ENCODE peak calls at places on chromosomes 4 and X, in eight cellular contexts. One of them, this sample, is unnamed.

GRCh38 chr4:30719363-30720020 is 677 bp upstream of the PCDH7 start:
- DNase-seq in activated naive CD8-positive, alpha-beta T cell treated with anti-CD3 and anti-CD28 coated beads for 36 hours: no peak
- DNase-seq in left cardiac atrium: peak
- DNase-seq in DMS79: no peak
- DNase-seq in Calu3: peak
- DNase-seq in hypothalamus: peak
- DNase-seq in COLO829: peak
- DNase-seq in effector memory CD4-positive, alpha-beta T cell: no peak
- DNase-seq in this sample: no peak

GRCh38 chr4:16029329-16029728 is 54.5 kb downstream of the PROM1 start:
- DNase-seq in activated naive CD8-positive, alpha-beta T cell treated with anti-CD3 and anti-CD28 coated beads for 36 hours: no peak
- DNase-seq in left cardiac atrium: no peak
- DNase-seq in DMS79: no peak
- DNase-seq in Calu3: no peak
- DNase-seq in hypothalamus: no peak
- DNase-seq in COLO829: no peak
- DNase-seq in effector memory CD4-positive, alpha-beta T cell: no peak
- DNase-seq in this sample: no peak

GRCh38 chr4:41514765-41515481 is 23.0 kb upstream of the LIMCH1 start:
- DNase-seq in activated naive CD8-positive, alpha-beta T cell treated with anti-CD3 and anti-CD28 coated beads for 36 hours: no peak
- DNase-seq in left cardiac atrium: no peak
- DNase-seq in DMS79: no peak
- DNase-seq in Calu3: no peak
- DNase-seq in hypothalamus: no peak
- DNase-seq in COLO829: no peak
- DNase-seq in effector memory CD4-positive, alpha-beta T cell: no peak
- DNase-seq in this sample: no peak

GRCh38 chr4:171626554-171626953 is 186.7 kb upstream of the GALNTL6 start:
- DNase-seq in activated naive CD8-positive, alpha-beta T cell treated with anti-CD3 and anti-CD28 coated beads for 36 hours: no peak
- DNase-seq in left cardiac atrium: no peak
- DNase-seq in DMS79: no peak
- DNase-seq in Calu3: no peak
- DNase-seq in hypothalamus: no peak
- DNase-seq in COLO829: no peak
- DNase-seq in effector memory CD4-positive, alpha-beta T cell: no peak
- DNase-seq in this sample: no peak

GRCh38 chr4:147933316-147933715 is 201.4 kb downstream of the ARHGAP10 start:
- DNase-seq in activated naive CD8-positive, alpha-beta T cell treated with anti-CD3 and anti-CD28 coated beads for 36 hours: no peak
- DNase-seq in left cardiac atrium: no peak
- DNase-seq in DMS79: no peak
- DNase-seq in Calu3: no peak
- DNase-seq in hypothalamus: no peak
- DNase-seq in COLO829: no peak
- DNase-seq in effector memory CD4-positive, alpha-beta T cell: peak
- DNase-seq in this sample: no peak

GRCh38 chr4:30720021-30720655 is at the start of gene PCDH7:
- DNase-seq in activated naive CD8-positive, alpha-beta T cell treated with anti-CD3 and anti-CD28 coated beads for 36 hours: peak
- DNase-seq in left cardiac atrium: peak
- DNase-seq in DMS79: no peak
- DNase-seq in Calu3: peak
- DNase-seq in hypothalamus: no peak
- DNase-seq in COLO829: no peak
- DNase-seq in effector memory CD4-positive, alpha-beta T cell: no peak
- DNase-seq in this sample: no peak

GRCh38 chr4:14856076-14856926 is 146.0 kb upstream of the CPEB2 start:
- DNase-seq in activated naive CD8-positive, alpha-beta T cell treated with anti-CD3 and anti-CD28 coated beads for 36 hours: peak
- DNase-seq in left cardiac atrium: peak
- DNase-seq in DMS79: no peak
- DNase-seq in Calu3: peak
- DNase-seq in hypothalamus: no peak
- DNase-seq in COLO829: peak
- DNase-seq in effector memory CD4-positive, alpha-beta T cell: no peak
- DNase-seq in this sample: no peak

GRCh38 chrX:47936224-47936939 is 67.4 kb downstream of the ZNF182 start:
- DNase-seq in activated naive CD8-positive, alpha-beta T cell treated with anti-CD3 and anti-CD28 coated beads for 36 hours: peak
- DNase-seq in left cardiac atrium: no peak
- DNase-seq in DMS79: no peak
- DNase-seq in Calu3: no peak
- DNase-seq in hypothalamus: no peak
- DNase-seq in COLO829: no peak
- DNase-seq in effector memory CD4-positive, alpha-beta T cell: no peak
- DNase-seq in this sample: no peak

GRCh38 chr4:40515037-40515397 is 114.6 kb downstream of the RBM47 start:
- DNase-seq in activated naive CD8-positive, alpha-beta T cell treated with anti-CD3 and anti-CD28 coated beads for 36 hours: no peak
- DNase-seq in left cardiac atrium: no peak
- DNase-seq in DMS79: no peak
- DNase-seq in Calu3: no peak
- DNase-seq in hypothalamus: no peak
- DNase-seq in COLO829: no peak
- DNase-seq in effector memory CD4-positive, alpha-beta T cell: no peak
- DNase-seq in this sample: no peak

GRCh38 chr4:6355052-6355451 is 85.4 kb downstream of the WFS1 start:
- DNase-seq in activated naive CD8-positive, alpha-beta T cell treated with anti-CD3 and anti-CD28 coated beads for 36 hours: no peak
- DNase-seq in left cardiac atrium: no peak
- DNase-seq in DMS79: no peak
- DNase-seq in Calu3: no peak
- DNase-seq in hypothalamus: no peak
- DNase-seq in COLO829: no peak
- DNase-seq in effector memory CD4-positive, alpha-beta T cell: no peak
- DNase-seq in this sample: no peak

This sample was measured in mesenteric fat pad.